ENCODE peak calls at places on chromosomes 6 and 20, in five cellular contexts. One of them, this sample, is unnamed.

GRCh38 chr20:43849496-43850197 is 65.0 kb upstream of the TOX2 start:
- DNase-seq in SK-N-SH: no peak
- DNase-seq in GM23338: no peak
- DNase-seq in hepatocyte: peak; percentile 56
- DNase-seq in MM.1S: no peak
- DNase-seq in this sample: no peak

GRCh38 chr6:118283759-118284158 is 264.3 kb upstream of the PLN start:
- DNase-seq in SK-N-SH: peak; percentile 48
- DNase-seq in GM23338: peak; percentile 78
- DNase-seq in hepatocyte: peak; percentile 81
- DNase-seq in MM.1S: peak; percentile 52
- DNase-seq in this sample: peak; percentile 52

GRCh38 chr6:33578164-33578563 is 1.9 kb downstream of the BAK1 start:
- DNase-seq in SK-N-SH: no peak
- DNase-seq in GM23338: no peak
- DNase-seq in hepatocyte: no peak
- DNase-seq in MM.1S: no peak
- DNase-seq in this sample: no peak

GRCh38 chr20:9672976-9673375 is 158.6 kb downstream of the LAMP5 start:
- DNase-seq in SK-N-SH: no peak
- DNase-seq in GM23338: no peak
- DNase-seq in hepatocyte: no peak
- DNase-seq in MM.1S: no peak
- DNase-seq in this sample: no peak

GRCh38 chr6:148242180-148242579 is 100.5 kb upstream of the SASH1 start:
- DNase-seq in SK-N-SH: no peak
- DNase-seq in GM23338: no peak
- DNase-seq in hepatocyte: no peak
- DNase-seq in MM.1S: no peak
- DNase-seq in this sample: no peak

GRCh38 chr6:42402184-42402583 is 49.5 kb downstream of the TRERF1 start:
- DNase-seq in SK-N-SH: peak; percentile 30
- DNase-seq in GM23338: no peak
- DNase-seq in hepatocyte: peak; percentile 16
- DNase-seq in MM.1S: no peak
- DNase-seq in this sample: no peak

GRCh38 chr6:52663120-52663934 is 7.6 kb upstream of the TMEM14A start:
- DNase-seq in SK-N-SH: peak; percentile 69
- DNase-seq in GM23338: peak; percentile 80
- DNase-seq in hepatocyte: peak; percentile 83
- DNase-seq in MM.1S: peak; percentile 69
- DNase-seq in this sample: peak; percentile 83

GRCh38 chr6:91744576-91744975 is 1157.7 kb upstream of the MAP3K7 start:
- DNase-seq in SK-N-SH: no peak
- DNase-seq in GM23338: no peak
- DNase-seq in hepatocyte: no peak
- DNase-seq in MM.1S: no peak
- DNase-seq in this sample: no peak

GRCh38 chr20:51326241-51326819 is 216.2 kb downstream of the NFATC2 start:
- DNase-seq in SK-N-SH: peak; percentile 52
- DNase-seq in GM23338: peak; percentile 84
- DNase-seq in hepatocyte: peak; percentile 71
- DNase-seq in MM.1S: peak; percentile 51
- DNase-seq in this sample: peak; percentile 10

GRCh38 chr6:81890846-81891245 is 138.4 kb upstream of the TENT5A start:
- DNase-seq in SK-N-SH: no peak
- DNase-seq in GM23338: no peak
- DNase-seq in hepatocyte: no peak
- DNase-seq in MM.1S: no peak
- DNase-seq in this sample: no peak

GRCh38 chr6:41560440-41561192 is 14.4 kb downstream of the FOXP4 start:
- DNase-seq in SK-N-SH: no peak
- DNase-seq in GM23338: peak; percentile 92
- DNase-seq in hepatocyte: no peak
- DNase-seq in MM.1S: peak; percentile 25
- DNase-seq in this sample: peak; percentile 16

GRCh38 chr6:53361549-53362031 is 12.8 kb upstream of the ELOVL5 start:
- DNase-seq in SK-N-SH: no peak
- DNase-seq in GM23338: no peak
- DNase-seq in hepatocyte: no peak
- DNase-seq in MM.1S: no peak
- DNase-seq in this sample: no peak

GRCh38 chr20:49853640-49854039 is 41.0 kb downstream of the SLC9A8 start:
- DNase-seq in SK-N-SH: peak; percentile 45
- DNase-seq in GM23338: peak; percentile 72
- DNase-seq in hepatocyte: peak; percentile 78
- DNase-seq in MM.1S: no peak
- DNase-seq in this sample: no peak

GRCh38 chr6:127900935-127901334 is at the start of gene THEMIS:
- DNase-seq in SK-N-SH: no peak
- DNase-seq in GM23338: no peak
- DNase-seq in hepatocyte: no peak
- DNase-seq in MM.1S: peak; percentile 70
- DNase-seq in this sample: no peak

GRCh38 chr20:47992021-47992467 is 206.8 kb upstream of the SULF2 start:
- DNase-seq in SK-N-SH: no peak
- DNase-seq in GM23338: no peak
- DNase-seq in hepatocyte: no peak
- DNase-seq in MM.1S: no peak
- DNase-seq in this sample: no peak

GRCh38 chr20:51189814-51190782 is 167.2 kb upstream of the KCNG1 start:
- DNase-seq in SK-N-SH: no peak
- DNase-seq in GM23338: no peak
- DNase-seq in hepatocyte: no peak
- DNase-seq in MM.1S: peak; percentile 46
- DNase-seq in this sample: no peak

GRCh38 chr6:145891565-145891964 is 72.6 kb downstream of the SHPRH start:
- DNase-seq in SK-N-SH: no peak
- DNase-seq in GM23338: no peak
- DNase-seq in hepatocyte: no peak
- DNase-seq in MM.1S: no peak
- DNase-seq in this sample: no peak

GRCh38 chr6:14861491-14861943 is 384.4 kb upstream of the JARID2 start:
- DNase-seq in SK-N-SH: no peak
- DNase-seq in GM23338: peak; percentile 64
- DNase-seq in hepatocyte: no peak
- DNase-seq in MM.1S: no peak
- DNase-seq in this sample: no peak

GRCh38 chr6:26200918-26201721 is 113.9 kb downstream of the HFE start:
- DNase-seq in SK-N-SH: no peak
- DNase-seq in GM23338: peak; percentile 67
- DNase-seq in hepatocyte: no peak
- DNase-seq in MM.1S: no peak
- DNase-seq in this sample: peak; percentile 30

GRCh38 chr6:31558631-31559500 is 11.5 kb downstream of the NFKBIL1 start:
- DNase-seq in SK-N-SH: no peak
- DNase-seq in GM23338: no peak
- DNase-seq in hepatocyte: no peak
- DNase-seq in MM.1S: no peak
- DNase-seq in this sample: peak; percentile 75
- H3K27ac ChIP-seq in SK-N-SH: peak overlapping the region; percentile 77
- H3K27ac ChIP-seq in GM23338: no peak overlapping the region
- H3K27ac ChIP-seq in hepatocyte: no peak overlapping the region
- H3K27ac ChIP-seq in MM.1S: no peak overlapping the region
- H3K27ac ChIP-seq in this sample: peak overlapping the region; percentile 94

DNA sequence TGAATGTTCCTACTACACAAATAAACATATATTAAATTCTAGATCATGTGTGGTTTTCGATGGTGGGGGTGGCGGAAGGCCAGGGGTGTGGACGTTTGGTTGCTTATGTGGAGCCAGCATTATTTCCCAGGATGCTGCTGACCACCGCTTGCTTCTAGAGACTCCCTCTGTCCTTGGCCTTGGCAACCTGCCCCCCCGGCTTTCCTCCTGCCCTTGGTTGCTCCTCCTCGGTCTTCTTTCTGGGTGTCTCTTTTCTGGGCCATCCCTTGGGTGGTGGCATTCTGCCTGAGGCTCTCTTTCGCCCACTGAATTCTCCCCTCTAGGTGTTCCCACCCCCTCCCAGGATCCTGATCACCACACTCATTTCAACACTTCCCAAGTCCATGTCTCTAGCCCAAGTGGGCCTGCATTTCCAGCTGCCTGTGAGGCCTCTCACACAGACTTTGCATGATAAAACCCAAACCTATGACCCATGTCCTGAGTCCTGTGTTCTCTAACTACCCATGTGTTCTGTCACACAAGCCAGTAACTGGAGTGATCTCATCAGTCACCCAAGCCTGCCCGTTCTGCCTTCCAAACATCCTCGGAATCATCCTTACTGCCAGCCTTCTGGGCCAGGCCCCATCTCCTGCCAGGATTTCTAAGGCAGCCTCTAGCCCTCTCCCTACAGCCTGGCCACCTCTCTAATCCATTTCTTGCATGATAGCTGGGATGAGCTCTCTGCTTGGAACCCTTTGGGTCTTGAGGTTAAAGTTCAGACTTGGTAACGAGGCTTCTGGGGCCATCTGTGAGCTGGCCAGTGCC is 71.2 kb downstream of the CDS2 start:
- DNase-seq in SK-N-SH: no peak
- DNase-seq in GM23338: no peak
- DNase-seq in hepatocyte: no peak
- DNase-seq in MM.1S: no peak
- DNase-seq in this sample: no peak
- TF ChIP-seq CTCF in SK-N-SH: no peak
- TF ChIP-seq CTCF in GM23338: no peak
- TF ChIP-seq CTCF in hepatocyte: no peak
- TF ChIP-seq CTCF in MM.1S: no peak
- TF ChIP-seq CTCF in this sample: no peak

DNA sequence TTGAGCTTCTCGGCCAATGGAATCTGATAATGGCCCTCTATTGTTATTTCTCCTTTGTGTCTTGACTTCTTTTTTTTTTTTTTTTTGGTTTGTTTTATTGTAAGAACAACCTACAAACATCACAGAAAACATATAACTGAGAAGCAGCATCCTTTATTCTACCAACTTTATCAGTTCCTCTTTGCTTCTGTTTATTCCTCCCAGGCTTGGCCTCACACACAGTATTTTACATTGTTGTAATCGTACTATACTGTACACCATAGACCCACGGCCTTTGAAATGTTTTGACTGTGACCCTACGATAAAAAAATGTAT is 558 bp upstream of the CCDC167 start:
- DNase-seq in SK-N-SH: no peak
- DNase-seq in GM23338: no peak
- DNase-seq in hepatocyte: no peak
- DNase-seq in MM.1S: no peak
- DNase-seq in this sample: no peak
- TF ChIP-seq EZH2phosphoT487 in SK-N-SH: no peak
- TF ChIP-seq EZH2phosphoT487 in GM23338: no peak
- TF ChIP-seq EZH2phosphoT487 in hepatocyte: no peak
- TF ChIP-seq EZH2phosphoT487 in MM.1S: no peak
- TF ChIP-seq EZH2phosphoT487 in this sample: no peak

GRCh38 chr20:4134861-4135379 is 119.6 kb upstream of the RNF24 start:
- DNase-seq in SK-N-SH: no peak
- DNase-seq in GM23338: no peak
- DNase-seq in hepatocyte: no peak
- DNase-seq in MM.1S: peak; percentile 88
- DNase-seq in this sample: no peak
- H3K27ac ChIP-seq in SK-N-SH: peak overlapping the region; percentile 95
- H3K27ac ChIP-seq in GM23338: no peak overlapping the region
- H3K27ac ChIP-seq in hepatocyte: peak overlapping the region; percentile 88
- H3K27ac ChIP-seq in MM.1S: peak overlapping the region; percentile 59
- H3K27ac ChIP-seq in this sample: no peak overlapping the region

GRCh38 chr6:125787791-125788190 is 3.0 kb upstream of the NCOA7 start:
- DNase-seq in SK-N-SH: no peak
- DNase-seq in GM23338: no peak
- DNase-seq in hepatocyte: peak; percentile 32
- DNase-seq in MM.1S: no peak
- DNase-seq in this sample: peak; percentile 43
- TF ChIP-seq CTCF in SK-N-SH: peak; percentile 45
- TF ChIP-seq CTCF in GM23338: peak; percentile 30
- TF ChIP-seq CTCF in hepatocyte: peak; percentile 39
- TF ChIP-seq CTCF in MM.1S: no peak
- TF ChIP-seq CTCF in this sample: peak; percentile 75

GRCh38 chr6:44022296-44022661 is 105.0 kb downstream of the MRPL14 start:
- DNase-seq in SK-N-SH: no peak
- DNase-seq in GM23338: no peak
- DNase-seq in hepatocyte: no peak
- DNase-seq in MM.1S: no peak
- DNase-seq in this sample: no peak
- TF ChIP-seq EZH2phosphoT487 in SK-N-SH: no peak
- TF ChIP-seq EZH2phosphoT487 in GM23338: no peak
- TF ChIP-seq EZH2phosphoT487 in hepatocyte: no peak
- TF ChIP-seq EZH2phosphoT487 in MM.1S: no peak
- TF ChIP-seq EZH2phosphoT487 in this sample: no peak

GRCh38 chr6:144321839-144322591 is 36.9 kb downstream of the UTRN start:
- DNase-seq in SK-N-SH: no peak
- DNase-seq in GM23338: no peak
- DNase-seq in hepatocyte: no peak
- DNase-seq in MM.1S: no peak
- DNase-seq in this sample: no peak

GRCh38 chr6:144320746-144321145 is 35.6 kb downstream of the UTRN start:
- DNase-seq in SK-N-SH: no peak
- DNase-seq in GM23338: no peak
- DNase-seq in hepatocyte: no peak
- DNase-seq in MM.1S: no peak
- DNase-seq in this sample: no peak

GRCh38 chr6:144317736-144318135 is 32.6 kb downstream of the UTRN start:
- DNase-seq in SK-N-SH: no peak
- DNase-seq in GM23338: no peak
- DNase-seq in hepatocyte: no peak
- DNase-seq in MM.1S: peak; percentile 12
- DNase-seq in this sample: no peak

GRCh38 chr6:144316866-144317204 is 31.7 kb downstream of the UTRN start:
- DNase-seq in SK-N-SH: no peak
- DNase-seq in GM23338: no peak
- DNase-seq in hepatocyte: no peak
- DNase-seq in MM.1S: no peak
- DNase-seq in this sample: no peak

GRCh38 chr6:144319193-144319592 is 34.1 kb downstream of the UTRN start:
- DNase-seq in SK-N-SH: no peak
- DNase-seq in GM23338: no peak
- DNase-seq in hepatocyte: no peak
- DNase-seq in MM.1S: no peak
- DNase-seq in this sample: no peak
- H3K27ac ChIP-seq in SK-N-SH: no peak overlapping the region
- H3K27ac ChIP-seq in GM23338: no peak overlapping the region
- H3K27ac ChIP-seq in hepatocyte: no peak overlapping the region
- H3K27ac ChIP-seq in MM.1S: no peak overlapping the region
- H3K27ac ChIP-seq in this sample: no peak overlapping the region

This sample was measured in OCI-LY7.